ENCODE peak calls at places on chromosomes 2 and 18, in four cellular contexts. X, N, P and Q are unnamed samples.

GRCh38 chr2:237574894-237575868 is 8.8 kb downstream of the PRLH start:
- DNase-seq in N (no peak), P (no peak), X (no peak), Q (no peak)

GRCh38 chr2:206635016-206635415 is 7.3 kb upstream of the FAM237A start:
- DNase-seq in N (no peak), P (no peak), X (no peak), Q (no peak)

GRCh38 chr2:9769171-9770005 is 73.9 kb upstream of the TAF1B start:
- DNase-seq in P (no peak), N (peak; percentile 44), X (no peak), Q (peak; percentile 89)

GRCh38 chr2:158967114-158967730 is 1.2 kb upstream of the TANC1 start:
- DNase-seq in N (no peak), X (no peak), P (no peak), Q (no peak)

GRCh38 chr2:190467575-190468083 is 59.5 kb downstream of the MFSD6 start:
- DNase-seq in N (peak; percentile 70), X (no peak), P (no peak), Q (no peak)

GRCh38 chr2:1922402-1923025 is 178.2 kb upstream of the PXDN start:
- DNase-seq in N (no peak), P (no peak), X (no peak), Q (no peak)

GRCh38 chr2:15094161-15094560 is 461.6 kb downstream of the LRATD1 start:
- DNase-seq in X (no peak), N (no peak), P (no peak), Q (no peak)

GRCh38 chr2:149732001-149732685 is 144.6 kb upstream of the MMADHC start:
- DNase-seq in N (peak; percentile 78), P (no peak), X (no peak), Q (no peak)

GRCh38 chr2:216490061-216490460 is 8.6 kb upstream of the RPL37A start:
- DNase-seq in P (no peak), X (no peak), N (no peak), Q (no peak)

GRCh38 chr18:2147424-2147823 is 423.9 kb downstream of the METTL4 start:
- DNase-seq in N (peak; percentile 52), X (no peak), P (peak; percentile 16), Q (no peak)